ENCODE peak calls at places on chromosomes 13 and 19, in ten cellular contexts. L, G, D, E, X, Y, J, I, P and C are unnamed samples.

GRCh38 chr13:31008400-31009115 is 76.1 kb downstream of the TEX26 start:
- DNase-seq in L (no peak), G (no peak), D (no peak), E (no peak), X (no peak), Y (no peak), J (no peak), I (no peak), P (no peak), C (no peak)

GRCh38 chr19:2756921-2757881 is 17.4 kb upstream of the SLC39A3 start:
- DNase-seq in L (no peak), G (no peak), D (no peak), E (no peak), X (no peak), Y (no peak), J (no peak), I (no peak), P (no peak), C (no peak)

GRCh38 chr13:93496985-93497673 is 270.5 kb downstream of the GPC6 start:
- DNase-seq in L (peak), G (no peak), D (no peak), E (no peak), X (no peak), Y (no peak), J (no peak), I (no peak), P (no peak), C (no peak)

GRCh38 chr13:98411617-98412310 is 165.1 kb downstream of the STK24 start:
- DNase-seq in L (no peak), G (peak), D (no peak), E (no peak), X (no peak), Y (no peak), J (no peak), I (no peak), P (peak), C (no peak)

GRCh38 chr13:110486061-110486780 is 75.3 kb downstream of the RAB20 start:
- DNase-seq in L (no peak), G (no peak), D (no peak), E (no peak), X (no peak), Y (no peak), J (no peak), I (no peak), P (no peak), C (no peak)

GRCh38 chr13:100138859-100139491 is 50.1 kb downstream of the PCCA start:
- DNase-seq in L (no peak), G (no peak), D (no peak), E (no peak), X (no peak), Y (no peak), J (no peak), I (no peak), P (no peak), C (no peak)

GRCh38 chr13:91216928-91217700 is 130.4 kb upstream of the MIR17HG start:
- DNase-seq in L (no peak), G (no peak), D (no peak), E (no peak), X (no peak), Y (no peak), J (no peak), I (peak), P (no peak), C (peak)

GRCh38 chr19:46850228-46851203 is at the start of gene AP2S1:
- DNase-seq in L (peak), G (peak), D (peak), E (peak), X (peak), Y (peak), J (peak), I (peak), P (peak), C (peak)

GRCh38 chr13:35857769-35858168 is 273.4 kb downstream of the DCLK1 start:
- DNase-seq in L (no peak), G (no peak), D (no peak), E (no peak), X (no peak), Y (no peak), J (no peak), I (no peak), P (no peak), C (no peak)

GRCh38 chr13:44819245-44819644 is 170.0 kb downstream of the NUFIP1 start:
- DNase-seq in L (no peak), G (no peak), D (peak), E (peak), X (no peak), Y (no peak), J (no peak), I (no peak), P (no peak), C (peak)